ENCODE peak calls at places on chromosomes 13 and 19, in ten cellular contexts. N, U, R, V, S, K, X, E, J and Z are unnamed samples.

GRCh38 chr19:12325690-12326089 is 7.7 kb downstream of the ZNF563 start:
- DNase-seq in N (no peak), U (no peak), R (no peak), V (no peak), S (no peak), K (no peak), X (no peak), E (no peak), J (no peak), Z (no peak)

GRCh38 chr13:37173214-37173613 is 67.8 kb upstream of the CSNK1A1L start:
- DNase-seq in N (no peak), U (no peak), R (no peak), V (no peak), S (no peak), K (no peak), X (no peak), E (no peak), J (no peak), Z (no peak)

GRCh38 chr13:19810996-19811881 is 28.5 kb upstream of the PSPC1 start:
- DNase-seq in N (no peak), U (no peak), R (no peak), V (no peak), S (no peak), K (no peak), X (no peak), E (no peak), J (no peak), Z (no peak)

GRCh38 chr19:56309511-56310185 is 5.0 kb downstream of the ZSCAN5A start:
- DNase-seq in N (peak; percentile 17), U (no peak), R (no peak), V (peak; percentile 69), S (no peak), K (peak; percentile 11), X (peak; percentile 51), E (peak; percentile 15), J (peak; percentile 45), Z (no peak)

GRCh38 chr19:49786432-49786831 is 19.6 kb downstream of the AP2A1 start:
- DNase-seq in N (no peak), U (no peak), R (no peak), V (no peak), S (peak; percentile 52), K (no peak), X (no peak), E (no peak), J (no peak), Z (peak; percentile 57)

GRCh38 chr13:82076421-82076820 is 1735.5 kb upstream of the SPRY2 start:
- DNase-seq in N (no peak), U (no peak), R (no peak), V (no peak), S (no peak), K (no peak), X (no peak), E (no peak), J (no peak), Z (no peak)

GRCh38 chr13:94329754-94330551 is 149.5 kb downstream of the DCT start:
- DNase-seq in N (no peak), U (no peak), R (no peak), V (no peak), S (peak; percentile 90), K (no peak), X (no peak), E (no peak), J (no peak), Z (no peak)

GRCh38 chr19:51948979-51949378 is 21.7 kb downstream of the ZNF613 start:
- DNase-seq in N (no peak), U (no peak), R (peak; percentile 34), V (no peak), S (no peak), K (no peak), X (no peak), E (no peak), J (no peak), Z (peak; percentile 88)

GRCh38 chr13:41707192-41707858 is 250.0 kb downstream of the RGCC start:
- DNase-seq in N (no peak), U (no peak), R (no peak), V (no peak), S (no peak), K (no peak), X (no peak), E (no peak), J (no peak), Z (no peak)

GRCh38 chr13:106104281-106104901 is 431.1 kb downstream of the EFNB2 start:
- DNase-seq in N (no peak), U (no peak), R (no peak), V (no peak), S (peak; percentile 90), K (no peak), X (no peak), E (no peak), J (no peak), Z (no peak)

GRCh38 chr19:47492571-47493377 is 8.8 kb upstream of the KPTN start:
- DNase-seq in N (no peak), U (no peak), R (no peak), V (no peak), S (no peak), K (no peak), X (no peak), E (no peak), J (no peak), Z (no peak)

GRCh38 chr13:95607363-95607762 is 37.1 kb downstream of the DZIP1 start:
- DNase-seq in N (no peak), U (no peak), R (no peak), V (no peak), S (peak; percentile 92), K (no peak), X (no peak), E (no peak), J (no peak), Z (no peak)

GRCh38 chr13:111337741-111338140 is 17.3 kb downstream of the TEX29 start:
- DNase-seq in N (no peak), U (no peak), R (no peak), V (no peak), S (no peak), K (no peak), X (no peak), E (no peak), J (no peak), Z (no peak)

GRCh38 chr13:37460211-37460610 is 138.4 kb downstream of the POSTN start:
- DNase-seq in N (no peak), U (no peak), R (no peak), V (no peak), S (no peak), K (no peak), X (no peak), E (no peak), J (no peak), Z (no peak)

GRCh38 chr19:43640424-43640757 is 741 bp upstream of the CADM4 start:
- DNase-seq in N (no peak), U (no peak), R (no peak), V (no peak), S (no peak), K (no peak), X (no peak), E (no peak), J (no peak), Z (no peak)

GRCh38 chr19:10525636-10526035 is 8.4 kb upstream of the S1PR5 start:
- DNase-seq in N (no peak), U (no peak), R (no peak), V (no peak), S (no peak), K (no peak), X (no peak), E (no peak), J (no peak), Z (no peak)

GRCh38 chr13:92807343-92807742 is 419.3 kb upstream of the GPC6 start:
- DNase-seq in N (no peak), U (no peak), R (no peak), V (no peak), S (no peak), K (no peak), X (no peak), E (no peak), J (no peak), Z (no peak)

GRCh38 chr13:108495686-108496363 is 133.6 kb upstream of the MYO16 start:
- DNase-seq in N (no peak), U (no peak), R (no peak), V (no peak), S (no peak), K (no peak), X (no peak), E (no peak), J (no peak), Z (peak; percentile 63)

GRCh38 chr13:101930331-101930730 is 471.5 kb downstream of the FGF14 start:
- DNase-seq in N (no peak), U (no peak), R (no peak), V (no peak), S (no peak), K (no peak), X (no peak), E (no peak), J (no peak), Z (no peak)

GRCh38 chr13:84137292-84137691 is 255.0 kb upstream of the SLITRK1 start:
- DNase-seq in N (peak; percentile 44), U (no peak), R (no peak), V (no peak), S (no peak), K (peak; percentile 36), X (peak; percentile 25), E (peak; percentile 7), J (peak; percentile 18), Z (no peak)

GRCh38 chr13:33740134-33740538 is 77.8 kb upstream of the RFC3 start:
- DNase-seq in N (no peak), U (no peak), R (no peak), V (no peak), S (no peak), K (no peak), X (no peak), E (no peak), J (no peak), Z (no peak)

GRCh38 chr13:87754097-87754496 is 82.9 kb downstream of the SLITRK5 start:
- DNase-seq in N (no peak), U (no peak), R (no peak), V (no peak), S (no peak), K (no peak), X (no peak), E (no peak), J (no peak), Z (no peak)

GRCh38 chr19:18339703-18340102 is 695 bp upstream of the PGPEP1 start:
- DNase-seq in N (no peak), U (no peak), R (no peak), V (peak; percentile 51), S (no peak), K (no peak), X (no peak), E (no peak), J (no peak), Z (no peak)

GRCh38 chr13:109616021-109616420 is 170.4 kb downstream of the IRS2 start:
- DNase-seq in N (no peak), U (no peak), R (no peak), V (no peak), S (no peak), K (no peak), X (no peak), E (no peak), J (no peak), Z (no peak)

GRCh38 chr13:32246468-32246867 is 68.7 kb downstream of the ZAR1L start:
- DNase-seq in N (no peak), U (peak; percentile 70), R (no peak), V (peak; percentile 66), S (peak; percentile 60), K (no peak), X (peak; percentile 61), E (peak; percentile 24), J (peak; percentile 51), Z (no peak)

GRCh38 chr13:23146811-23147245 is 34.0 kb upstream of the SGCG start:
- DNase-seq in N (no peak), U (no peak), R (no peak), V (no peak), S (peak; percentile 48), K (no peak), X (no peak), E (no peak), J (no peak), Z (no peak)

GRCh38 chr19:54209748-54210494 is 9.3 kb downstream of the RPS9 start:
- DNase-seq in N (no peak), U (peak; percentile 92), R (no peak), V (no peak), S (peak; percentile 96), K (no peak), X (peak; percentile 93), E (no peak), J (peak; percentile 70), Z (peak; percentile 95)

GRCh38 chr19:38617283-38617763 is 430 bp downstream of the MAP4K1 start:
- DNase-seq in N (no peak), U (peak; percentile 71), R (peak; percentile 10), V (no peak), S (no peak), K (no peak), X (no peak), E (no peak), J (no peak), Z (peak; percentile 75)